ENCODE peak calls at places on chromosomes 7 and 10, in four cellular contexts. One of them, this sample, is unnamed.
A peak's percentile ranks its signal among the peaks of the same experiment; 100 is the strongest.

GRCh38 chr10:37710831-37711616 is 146.4 kb downstream of the ZNF248 start:
- DNase-seq in AG10803: peak; percentile 3
- DNase-seq in lower lobe of right lung: no peak
- DNase-seq in Peyer's patch: no peak
- DNase-seq in this sample: no peak

GRCh38 chr7:38686888-38687287 is 55.7 kb upstream of the AMPH start:
- DNase-seq in AG10803: no peak
- DNase-seq in lower lobe of right lung: no peak
- DNase-seq in Peyer's patch: no peak
- DNase-seq in this sample: no peak

GRCh38 chr10:24811906-24812305 is 88.2 kb upstream of the ARHGAP21 start:
- DNase-seq in AG10803: no peak
- DNase-seq in lower lobe of right lung: no peak
- DNase-seq in Peyer's patch: no peak
- DNase-seq in this sample: no peak

GRCh38 chr7:99447943-99448342 is 9.2 kb downstream of the CPSF4 start:
- DNase-seq in AG10803: no peak
- DNase-seq in lower lobe of right lung: no peak
- DNase-seq in Peyer's patch: no peak
- DNase-seq in this sample: no peak

GRCh38 chr10:21889477-21890275 is 113.9 kb downstream of the DNAJC1 start:
- DNase-seq in AG10803: no peak
- DNase-seq in lower lobe of right lung: no peak
- DNase-seq in Peyer's patch: no peak
- DNase-seq in this sample: no peak

GRCh38 chr10:68144709-68145108 is 35.4 kb downstream of the MYPN start:
- DNase-seq in AG10803: no peak
- DNase-seq in lower lobe of right lung: no peak
- DNase-seq in Peyer's patch: no peak
- DNase-seq in this sample: no peak

GRCh38 chr10:110822065-110822707 is 49.5 kb upstream of the PDCD4 start:
- DNase-seq in AG10803: no peak
- DNase-seq in lower lobe of right lung: no peak
- DNase-seq in Peyer's patch: no peak
- DNase-seq in this sample: no peak

GRCh38 chr7:28570113-28570969 is 158.0 kb downstream of the CREB5 start:
- DNase-seq in AG10803: no peak
- DNase-seq in lower lobe of right lung: no peak
- DNase-seq in Peyer's patch: peak; percentile 18
- DNase-seq in this sample: peak; percentile 22

GRCh38 chr10:109966961-109967738 is 40.6 kb upstream of the ADD3 start:
- DNase-seq in AG10803: no peak
- DNase-seq in lower lobe of right lung: no peak
- DNase-seq in Peyer's patch: no peak
- DNase-seq in this sample: no peak

GRCh38 chr7:15199482-15199881 is 296.9 kb upstream of the DGKB start:
- DNase-seq in AG10803: peak; percentile 2
- DNase-seq in lower lobe of right lung: no peak
- DNase-seq in Peyer's patch: no peak
- DNase-seq in this sample: no peak

GRCh38 chr10:97412891-97413304 is 11.8 kb upstream of the RRP12 start:
- DNase-seq in AG10803: no peak
- DNase-seq in lower lobe of right lung: no peak
- DNase-seq in Peyer's patch: no peak
- DNase-seq in this sample: no peak

GRCh38 chr7:151925446-151926335 is 30.6 kb upstream of the GALNTL5 start:
- DNase-seq in AG10803: no peak
- DNase-seq in lower lobe of right lung: peak; percentile 65
- DNase-seq in Peyer's patch: no peak
- DNase-seq in this sample: no peak

GRCh38 chr10:132756591-132756990 is 29.4 kb downstream of the NKX6-2 start:
- DNase-seq in AG10803: no peak
- DNase-seq in lower lobe of right lung: no peak
- DNase-seq in Peyer's patch: no peak
- DNase-seq in this sample: no peak

GRCh38 chr10:3911241-3911640 is 126.2 kb upstream of the KLF6 start:
- DNase-seq in AG10803: no peak
- DNase-seq in lower lobe of right lung: no peak
- DNase-seq in Peyer's patch: no peak
- DNase-seq in this sample: no peak

GRCh38 chr7:21497072-21497471 is 45.8 kb upstream of the DNAH11 start:
- DNase-seq in AG10803: peak; percentile 9
- DNase-seq in lower lobe of right lung: no peak
- DNase-seq in Peyer's patch: no peak
- DNase-seq in this sample: no peak

GRCh38 chr7:36207451-36208291 is 54.6 kb downstream of the EEPD1 start:
- DNase-seq in AG10803: peak; percentile 78
- DNase-seq in lower lobe of right lung: peak; percentile 50
- DNase-seq in Peyer's patch: no peak
- DNase-seq in this sample: no peak
- TF ChIP-seq CTCF in AG10803: peak; percentile 22
- TF ChIP-seq CTCF in lower lobe of right lung: peak; percentile 11
- TF ChIP-seq CTCF in Peyer's patch: no peak
- TF ChIP-seq CTCF in this sample: no peak

GRCh38 chr7:3846738-3847137 is 545.7 kb downstream of the SDK1 start:
- DNase-seq in AG10803: no peak
- DNase-seq in lower lobe of right lung: no peak
- DNase-seq in Peyer's patch: no peak
- DNase-seq in this sample: no peak
- TF ChIP-seq CTCF in AG10803: no peak
- TF ChIP-seq CTCF in lower lobe of right lung: no peak
- TF ChIP-seq CTCF in Peyer's patch: no peak
- TF ChIP-seq CTCF in this sample: no peak

GRCh38 chr10:7734821-7735220 is 31.7 kb downstream of the ITIH2 start:
- DNase-seq in AG10803: no peak
- DNase-seq in lower lobe of right lung: no peak
- DNase-seq in Peyer's patch: no peak
- DNase-seq in this sample: no peak
- TF ChIP-seq CTCF in AG10803: no peak
- TF ChIP-seq CTCF in lower lobe of right lung: no peak
- TF ChIP-seq CTCF in Peyer's patch: no peak
- TF ChIP-seq CTCF in this sample: no peak

DNA sequence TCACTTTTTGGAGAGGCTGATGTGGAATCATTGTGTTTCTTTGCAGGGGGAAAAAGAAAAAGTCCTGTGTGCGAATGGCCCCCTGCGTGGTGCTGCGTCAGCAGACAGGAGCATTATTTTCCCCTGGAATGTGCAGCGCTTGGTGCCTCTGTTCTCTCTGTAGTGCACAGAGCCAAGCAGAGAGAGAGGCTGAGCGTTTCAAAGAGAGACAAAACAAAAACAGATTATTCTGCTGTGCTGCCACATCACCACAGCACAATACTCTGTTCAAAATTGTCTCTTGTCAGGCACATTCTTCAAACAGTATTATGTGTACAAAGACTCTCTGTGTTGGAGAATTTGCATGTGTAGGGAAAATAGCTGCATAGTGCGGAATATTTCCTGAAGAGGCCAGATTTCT is 609.0 kb downstream of the SDK1 start:
- DNase-seq in AG10803: no peak
- DNase-seq in lower lobe of right lung: no peak
- DNase-seq in Peyer's patch: no peak
- DNase-seq in this sample: no peak
- TF ChIP-seq CTCF in AG10803: no peak
- TF ChIP-seq CTCF in lower lobe of right lung: no peak
- TF ChIP-seq CTCF in Peyer's patch: no peak
- TF ChIP-seq CTCF in this sample: no peak

GRCh38 chr7:74059681-74060588 is 23.7 kb upstream of the LIMK1 start:
- DNase-seq in AG10803: no peak
- DNase-seq in lower lobe of right lung: peak; percentile 81
- DNase-seq in Peyer's patch: no peak
- DNase-seq in this sample: no peak
- TF ChIP-seq CTCF in AG10803: no peak
- TF ChIP-seq CTCF in lower lobe of right lung: no peak
- TF ChIP-seq CTCF in Peyer's patch: no peak
- TF ChIP-seq CTCF in this sample: no peak

GRCh38 chr7:108246227-108246837 is 116.2 kb upstream of the LAMB4 start:
- DNase-seq in AG10803: peak; percentile 95
- DNase-seq in lower lobe of right lung: no peak
- DNase-seq in Peyer's patch: no peak
- DNase-seq in this sample: no peak
- TF ChIP-seq CTCF in AG10803: no peak
- TF ChIP-seq CTCF in lower lobe of right lung: no peak
- TF ChIP-seq CTCF in Peyer's patch: no peak
- TF ChIP-seq CTCF in this sample: no peak

DNA sequence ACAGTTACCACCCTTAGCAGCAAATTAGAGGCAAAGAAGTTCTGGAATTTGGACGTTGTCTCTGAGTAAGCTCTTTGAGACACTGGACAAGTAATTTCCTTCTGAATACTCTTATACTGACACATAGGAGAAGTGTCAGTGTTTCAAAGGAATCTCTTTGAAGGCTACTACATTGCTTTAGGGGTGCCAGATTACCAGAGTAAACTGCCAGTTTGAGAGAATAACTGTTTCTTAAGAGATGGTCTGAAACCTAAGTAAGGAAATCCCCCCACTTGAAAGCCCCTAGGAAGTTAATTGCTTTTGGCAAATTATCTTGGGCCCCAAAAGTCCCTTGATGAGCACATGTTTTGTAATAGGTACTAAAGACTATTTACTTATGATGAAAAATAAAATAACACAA is 3.4 kb downstream of the FAS start:
- DNase-seq in AG10803: peak; percentile 72
- DNase-seq in lower lobe of right lung: no peak
- DNase-seq in Peyer's patch: no peak
- DNase-seq in this sample: no peak
- TF ChIP-seq CTCF in AG10803: no peak
- TF ChIP-seq CTCF in lower lobe of right lung: no peak
- TF ChIP-seq CTCF in Peyer's patch: no peak
- TF ChIP-seq CTCF in this sample: no peak

This sample was measured in activated B cell treated with CpG ODN at 0.5 μM for 24 hours.